ENCODE peak calls at places on chromosomes 16 and 17, in five cellular contexts. N, K, L, B and G are unnamed samples.
A peak's percentile ranks its signal among the peaks of the same experiment; 100 is the strongest.

GRCh38 chr16:54462151-54462651 is 175.6 kb upstream of the IRX3 start:
- DNase-seq in N (no peak), B (peak; percentile 71), L (no peak), K (no peak), G (no peak)

GRCh38 chr17:83199500-83200201 is 120.2 kb downstream of the METRNL start:
- DNase-seq in L (no peak), N (no peak), B (peak; percentile 43), K (peak; percentile 79), G (peak; percentile 55)

GRCh38 chr17:27755706-27756466 is 44.4 kb downstream of the NOS2 start:
- DNase-seq in B (no peak), L (no peak), K (no peak), N (no peak), G (no peak)

GRCh38 chr17:2635241-2635640 is 41.8 kb downstream of the PAFAH1B1 start:
- DNase-seq in N (no peak), L (no peak), K (no peak), B (no peak), G (no peak)

GRCh38 chr16:15033309-15033707 is 22.6 kb downstream of the NTAN1 start:
- DNase-seq in L (no peak), K (no peak), B (no peak), N (no peak), G (no peak)

GRCh38 chr17:20703781-20704180 is 124.3 kb downstream of the CDRT15L2 start:
- DNase-seq in K (no peak), L (no peak), B (no peak), N (no peak), G (no peak)

GRCh38 chr17:33750943-33751701 is 458.0 kb upstream of the ASIC2 start:
- DNase-seq in N (peak; percentile 75), K (peak; percentile 72), L (peak; percentile 39), B (peak; percentile 57), G (no peak)

GRCh38 chr16:27238016-27238587 is 30.5 kb downstream of the NSMCE1 start:
- DNase-seq in N (no peak), K (peak; percentile 68), L (no peak), B (no peak), G (peak; percentile 62)

GRCh38 chr17:77786740-77787505 is 171.6 kb upstream of the TNRC6C start:
- DNase-seq in N (no peak), L (no peak), B (no peak), K (no peak), G (no peak)

GRCh38 chr17:1752425-1752941 is 9.4 kb upstream of the SERPINF1 start:
- DNase-seq in K (no peak), L (no peak), N (no peak), B (no peak), G (no peak)

GRCh38 chr17:17790673-17791464 is 45.9 kb downstream of the SREBF1 start:
- DNase-seq in B (no peak), L (no peak), N (no peak), K (no peak), G (no peak)

GRCh38 chr17:28928061-28928460 is 23.3 kb downstream of the PHF12 start:
- DNase-seq in B (peak; percentile 32), K (no peak), N (no peak), L (no peak), G (no peak)

GRCh38 chr17:47279062-47279801 is 25.6 kb downstream of the ITGB3 start:
- DNase-seq in L (no peak), N (peak; percentile 86), K (peak; percentile 88), B (peak; percentile 98), G (peak; percentile 94)

GRCh38 chr17:15648384-15648783 is 28.9 kb upstream of the FBXW10B start:
- DNase-seq in N (no peak), B (no peak), K (no peak), L (no peak), G (no peak)

GRCh38 chr16:85317704-85318103 is 205.4 kb upstream of the CIBAR2 start:
- DNase-seq in N (no peak), L (no peak), B (no peak), K (no peak), G (no peak)

GRCh38 chr17:10482252-10482651 is 12.9 kb upstream of the MYH4 start:
- DNase-seq in B (no peak), K (no peak), L (no peak), N (no peak), G (no peak)

GRCh38 chr17:68053237-68054030 is 17.9 kb downstream of the KPNA2 start:
- DNase-seq in N (peak; percentile 76), L (no peak), K (peak; percentile 51), B (peak; percentile 22), G (no peak)

GRCh38 chr16:86424968-86425367 is 85.4 kb upstream of the FOXF1 start:
- DNase-seq in B (no peak), L (no peak), N (no peak), K (no peak), G (no peak)

GRCh38 chr16:88622125-88622524 is 16.2 kb upstream of the IL17C start:
- DNase-seq in K (no peak), N (no peak), B (no peak), L (no peak), G (no peak)

GRCh38 chr16:59412275-59412841 is 678.2 kb upstream of the GOT2 start:
- DNase-seq in L (peak; percentile 2), K (no peak), B (peak; percentile 35), N (no peak), G (no peak)

GRCh38 chr17:34171245-34171818 is 83.8 kb upstream of the CCL2 start:
- DNase-seq in N (peak; percentile 84), K (peak; percentile 69), B (peak; percentile 37), L (peak; percentile 48), G (peak; percentile 75)

GRCh38 chr16:72124761-72125634 is 31.4 kb downstream of the DHX38 start:
- DNase-seq in B (peak; percentile 75), K (peak; percentile 84), N (peak; percentile 61), L (peak; percentile 27), G (peak; percentile 84)

GRCh38 chr17:64413505-64413904 is 22.8 kb upstream of the PECAM1 start:
- DNase-seq in B (no peak), N (no peak), L (no peak), K (no peak), G (no peak)
- H3K4me3 ChIP-seq in B (no peak overlapping the region), N (no peak overlapping the region), L (no peak overlapping the region), K (no peak overlapping the region), G (no peak overlapping the region)

DNA sequence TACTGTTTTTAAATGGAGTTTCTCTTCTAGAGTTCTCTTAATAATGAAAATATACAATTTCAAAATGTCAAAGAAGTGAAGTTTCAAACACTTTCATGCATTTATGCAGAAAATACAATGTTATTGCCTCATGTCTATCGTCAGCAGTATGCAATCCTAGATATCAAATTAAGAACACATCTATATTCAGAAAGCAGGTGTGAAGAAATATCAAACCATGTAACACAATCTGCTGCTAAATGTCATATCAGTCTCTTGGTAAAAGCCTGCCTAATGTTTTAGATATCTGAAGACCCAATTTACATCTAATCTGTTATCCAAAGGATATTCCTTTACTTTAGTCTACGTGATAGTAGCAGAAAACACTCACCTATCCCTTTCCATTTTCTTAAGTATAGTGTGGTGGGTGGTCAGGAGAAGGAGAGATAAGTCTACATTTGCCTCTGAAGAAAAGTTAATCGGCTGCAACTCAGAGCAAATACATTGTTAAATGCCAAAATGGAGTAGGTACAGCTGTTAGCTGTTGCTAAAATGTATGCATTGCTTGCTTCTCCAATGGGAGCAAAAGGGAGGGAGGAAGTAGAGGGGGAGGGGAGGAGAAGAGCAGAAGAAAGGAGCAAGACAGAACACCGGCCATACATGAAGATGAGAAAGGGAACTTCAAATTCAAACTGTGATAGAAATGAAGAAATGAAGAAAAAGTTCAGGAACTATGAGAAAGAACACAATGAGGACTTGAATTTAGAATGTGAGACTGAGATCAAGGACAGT is 64.9 kb downstream of the ITFG1 start:
- DNase-seq in K (no peak), N (no peak), L (no peak), B (no peak), G (no peak)
- H3K4me3 ChIP-seq in K (no peak overlapping the region), N (no peak overlapping the region), L (no peak overlapping the region), B (no peak overlapping the region), G (no peak overlapping the region)

GRCh38 chr16:29819506-29819905 is 756 bp upstream of the MVP start:
- DNase-seq in B (no peak), K (peak; percentile 46), N (no peak), L (no peak), G (no peak)
- H3K4me3 ChIP-seq in B (peak overlapping the region; percentile 65), K (no peak overlapping the region), N (no peak overlapping the region), L (peak overlapping the region; percentile 94), G (no peak overlapping the region)

GRCh38 chr17:38421224-38421841 is 6.9 kb upstream of the ARHGAP23 start:
- DNase-seq in B (peak; percentile 50), K (peak; percentile 67), L (no peak), N (no peak), G (no peak)
- H3K4me3 ChIP-seq in B (no peak overlapping the region), K (no peak overlapping the region), L (no peak overlapping the region), N (no peak overlapping the region), G (no peak overlapping the region)

GRCh38 chr17:30570596-30571265 is 93.5 kb downstream of the GOSR1 start:
- DNase-seq in L (no peak), N (no peak), B (no peak), K (no peak), G (no peak)
- H3K4me3 ChIP-seq in L (no peak overlapping the region), N (no peak overlapping the region), B (no peak overlapping the region), K (no peak overlapping the region), G (no peak overlapping the region)